ENCODE peak calls at places on chromosomes 6 and 20, in four cellular contexts. One of them, this sample, is unnamed.

GRCh38 chr6:40276176-40276575 is 311.0 kb downstream of the LRFN2 start:
- ATAC-seq in omental fat pad: no peak
- ATAC-seq in right cardiac atrium: no peak
- ATAC-seq in T-helper 17 cell: no peak
- ATAC-seq in this sample: no peak

GRCh38 chr6:551405-551804 is 105.5 kb downstream of the HUS1B start:
- ATAC-seq in omental fat pad: no peak
- ATAC-seq in T-helper 17 cell: no peak
- ATAC-seq in right cardiac atrium: peak
- ATAC-seq in this sample: no peak

GRCh38 chr20:57498425-57499400 is 26.2 kb downstream of the CTCFL start:
- ATAC-seq in omental fat pad: no peak
- ATAC-seq in T-helper 17 cell: peak
- ATAC-seq in right cardiac atrium: peak
- ATAC-seq in this sample: no peak

GRCh38 chr20:33647603-33648395 is 14.3 kb upstream of the C20orf144 start:
- ATAC-seq in T-helper 17 cell: no peak
- ATAC-seq in omental fat pad: no peak
- ATAC-seq in right cardiac atrium: peak
- ATAC-seq in this sample: peak

GRCh38 chr6:54886932-54887584 is 40.5 kb downstream of the FAM83B start:
- ATAC-seq in omental fat pad: no peak
- ATAC-seq in T-helper 17 cell: no peak
- ATAC-seq in right cardiac atrium: no peak
- ATAC-seq in this sample: no peak

GRCh38 chr6:128740951-128741350 is 142.0 kb upstream of the LAMA2 start:
- ATAC-seq in right cardiac atrium: no peak
- ATAC-seq in T-helper 17 cell: no peak
- ATAC-seq in omental fat pad: no peak
- ATAC-seq in this sample: no peak

GRCh38 chr6:84687487-84687886 is 76.9 kb downstream of the TBX18 start:
- ATAC-seq in T-helper 17 cell: no peak
- ATAC-seq in right cardiac atrium: no peak
- ATAC-seq in omental fat pad: no peak
- ATAC-seq in this sample: peak

GRCh38 chr20:23479043-23479442 is 11.9 kb upstream of the CST8 start:
- ATAC-seq in T-helper 17 cell: no peak
- ATAC-seq in right cardiac atrium: no peak
- ATAC-seq in omental fat pad: no peak
- ATAC-seq in this sample: no peak

GRCh38 chr6:126526547-126526946 is 186.6 kb downstream of the CENPW start:
- ATAC-seq in T-helper 17 cell: no peak
- ATAC-seq in right cardiac atrium: no peak
- ATAC-seq in omental fat pad: no peak
- ATAC-seq in this sample: no peak

GRCh38 chr6:119742188-119742803 is 392.7 kb upstream of the MAN1A1 start:
- ATAC-seq in right cardiac atrium: peak
- ATAC-seq in T-helper 17 cell: peak
- ATAC-seq in omental fat pad: no peak
- ATAC-seq in this sample: no peak

GRCh38 chr20:40442181-40442963 is 246.7 kb downstream of the MAFB start:
- ATAC-seq in T-helper 17 cell: no peak
- ATAC-seq in omental fat pad: no peak
- ATAC-seq in right cardiac atrium: peak
- ATAC-seq in this sample: no peak

GRCh38 chr6:54813901-54814300 is 32.7 kb upstream of the FAM83B start:
- ATAC-seq in T-helper 17 cell: no peak
- ATAC-seq in omental fat pad: no peak
- ATAC-seq in right cardiac atrium: no peak
- ATAC-seq in this sample: no peak

GRCh38 chr6:125597411-125598253 is 151.8 kb upstream of the HEY2 start:
- ATAC-seq in T-helper 17 cell: no peak
- ATAC-seq in omental fat pad: no peak
- ATAC-seq in right cardiac atrium: no peak
- ATAC-seq in this sample: peak

GRCh38 chr6:92181347-92181746 is 1238.0 kb downstream of the EPHA7 start:
- ATAC-seq in T-helper 17 cell: no peak
- ATAC-seq in right cardiac atrium: no peak
- ATAC-seq in omental fat pad: no peak
- ATAC-seq in this sample: no peak

GRCh38 chr6:27532820-27533538 is 60.1 kb upstream of the ZNF184 start:
- ATAC-seq in T-helper 17 cell: no peak
- ATAC-seq in right cardiac atrium: no peak
- ATAC-seq in omental fat pad: no peak
- ATAC-seq in this sample: no peak

GRCh38 chr6:15308445-15309213 is 62.8 kb downstream of the JARID2 start:
- ATAC-seq in T-helper 17 cell: no peak
- ATAC-seq in right cardiac atrium: peak
- ATAC-seq in omental fat pad: no peak
- ATAC-seq in this sample: no peak

GRCh38 chr6:81863123-81863522 is 110.6 kb upstream of the TENT5A start:
- ATAC-seq in omental fat pad: no peak
- ATAC-seq in right cardiac atrium: no peak
- ATAC-seq in T-helper 17 cell: no peak
- ATAC-seq in this sample: no peak

GRCh38 chr6:134908906-134909516 is 40.9 kb downstream of the ALDH8A1 start:
- ATAC-seq in omental fat pad: peak
- ATAC-seq in right cardiac atrium: peak
- ATAC-seq in T-helper 17 cell: no peak
- ATAC-seq in this sample: peak

GRCh38 chr6:144434308-144434990 is 149.3 kb downstream of the UTRN start:
- ATAC-seq in right cardiac atrium: peak
- ATAC-seq in omental fat pad: no peak
- ATAC-seq in T-helper 17 cell: no peak
- ATAC-seq in this sample: no peak

GRCh38 chr6:31592396-31592771 is 422 bp downstream of the NCR3 start:
- ATAC-seq in T-helper 17 cell: peak
- ATAC-seq in omental fat pad: no peak
- ATAC-seq in right cardiac atrium: no peak
- ATAC-seq in this sample: no peak

GRCh38 chr6:162719528-162719927 is 8.0 kb downstream of the PRKN start:
- ATAC-seq in omental fat pad: no peak
- ATAC-seq in right cardiac atrium: no peak
- ATAC-seq in T-helper 17 cell: no peak
- ATAC-seq in this sample: no peak

GRCh38 chr20:16388731-16389130 is 184.5 kb downstream of the KIF16B start:
- ATAC-seq in omental fat pad: no peak
- ATAC-seq in T-helper 17 cell: no peak
- ATAC-seq in right cardiac atrium: no peak
- ATAC-seq in this sample: no peak

GRCh38 chr6:158825038-158825950 is 6.1 kb upstream of the EZR start:
- ATAC-seq in omental fat pad: no peak
- ATAC-seq in T-helper 17 cell: no peak
- ATAC-seq in right cardiac atrium: peak
- ATAC-seq in this sample: no peak

GRCh38 chr6:119196732-119197131 is 118.3 kb upstream of the FAM184A start:
- ATAC-seq in T-helper 17 cell: no peak
- ATAC-seq in omental fat pad: no peak
- ATAC-seq in right cardiac atrium: no peak
- ATAC-seq in this sample: no peak

This sample was measured in gastroesophageal sphincter.